ENCODE peak calls at places on chromosomes 5 and 9, in four cellular contexts. Y, U, Z and T are unnamed samples.

GRCh38 chr9:35096035-35096849 is at the start of gene PIGO:
- DNase-seq in Y (peak), U (peak), Z (peak), T (peak)

GRCh38 chr9:137610944-137611343 is 5.5 kb downstream of the ARRDC1 start:
- DNase-seq in Y (no peak), U (no peak), Z (no peak), T (no peak)

GRCh38 chr9:129401623-129402340 is 219.1 kb downstream of the C9orf50 start:
- DNase-seq in Y (no peak), U (peak), Z (peak), T (peak)

GRCh38 chr5:180441577-180441976 is 52.6 kb upstream of the CNOT6 start:
- DNase-seq in Y (no peak), U (peak), Z (no peak), T (no peak)

GRCh38 chr5:50727149-50727496 is 60.7 kb downstream of the PARP8 start:
- DNase-seq in Y (peak), U (no peak), Z (no peak), T (no peak)

GRCh38 chr9:114505187-114506081 is at the start of gene WHRN:
- DNase-seq in Y (peak), U (peak), Z (peak), T (peak)

GRCh38 chr9:114643001-114643400 is 14.6 kb downstream of the TEX53 start:
- DNase-seq in Y (no peak), U (no peak), Z (no peak), T (no peak)

GRCh38 chr9:504921-505821 is 290.5 kb downstream of the DOCK8 start:
- DNase-seq in Y (peak), U (peak), Z (peak), T (peak)

GRCh38 chr9:115442054-115442453 is 324.1 kb upstream of the TNC start:
- DNase-seq in Y (no peak), U (no peak), Z (no peak), T (no peak)

GRCh38 chr5:27020965-27021364 is 17.4 kb downstream of the CDH9 start:
- DNase-seq in Y (no peak), U (no peak), Z (no peak), T (no peak)

GRCh38 chr9:31700252-31701045 is 684.0 kb upstream of the ACO1 start:
- DNase-seq in Y (no peak), U (no peak), Z (no peak), T (no peak)

GRCh38 chr5:122847687-122848081 is 2.3 kb downstream of the SNX24 start:
- DNase-seq in Y (no peak), U (no peak), Z (no peak), T (no peak)

GRCh38 chr9:33232866-33233265 is 7.1 kb upstream of the SPINK4 start:
- DNase-seq in Y (no peak), U (no peak), Z (no peak), T (no peak)

GRCh38 chr5:154196955-154197652 is 6.6 kb downstream of the GALNT10 start:
- DNase-seq in Y (no peak), U (no peak), Z (no peak), T (no peak)

DNA sequence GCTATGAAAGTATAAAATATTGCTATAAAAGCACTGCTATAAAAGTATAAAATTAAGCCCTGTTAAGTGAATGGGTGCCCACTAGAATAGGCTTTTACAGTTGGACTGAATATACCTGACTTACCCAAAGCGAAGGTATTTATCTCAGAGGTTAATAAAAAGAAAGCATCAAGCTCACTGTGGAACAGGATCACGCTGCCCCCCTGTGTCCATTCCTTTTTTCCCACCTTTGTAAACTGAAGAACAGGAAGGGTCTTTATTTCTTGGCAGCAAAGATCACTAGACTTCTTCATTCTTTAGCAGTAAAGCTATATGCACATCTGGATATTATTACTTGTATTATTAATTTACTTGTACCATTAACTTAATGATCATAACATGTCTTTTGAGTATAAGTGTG is 22.1 kb upstream of the PLPP6 start:
- DNase-seq in Y (no peak), U (no peak), Z (no peak), T (no peak)
- H3K4me3 ChIP-seq in Y (no peak), U (no peak), Z (no peak), T (no peak)

DNA sequence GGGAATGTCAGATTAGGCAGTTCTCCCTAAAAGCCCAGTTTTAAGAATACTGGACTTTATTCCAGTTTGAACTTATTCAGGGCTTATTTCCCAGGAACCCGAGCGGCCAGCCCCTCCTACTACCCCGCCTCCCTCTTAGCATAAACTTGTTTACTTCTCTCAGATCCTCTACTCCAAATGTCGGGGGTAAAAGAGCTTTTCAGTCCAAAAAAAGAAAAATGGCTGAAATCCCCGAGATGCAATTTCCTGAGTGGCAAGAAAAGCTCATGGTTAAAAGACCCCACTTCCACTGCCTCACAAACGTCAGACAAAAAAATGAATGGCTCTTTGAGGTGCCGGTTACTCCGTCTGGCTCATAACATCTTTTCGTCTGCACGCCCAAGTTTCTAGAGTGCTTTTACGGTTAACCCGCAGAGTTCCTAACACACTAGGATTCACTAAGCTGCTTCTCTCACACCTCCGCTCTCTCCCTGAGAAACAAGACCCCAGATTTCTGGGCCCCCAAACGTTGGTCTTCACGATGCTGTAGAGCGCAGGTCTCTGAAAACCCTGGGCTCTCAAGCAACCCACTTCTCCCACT is 404 bp downstream of the BRD8 start:
- DNase-seq in Y (peak), U (peak), Z (no peak), T (peak)
- H3K27ac ChIP-seq in Y (peak), U (peak), Z (peak), T (peak)

GRCh38 chr5:147167529-147167928 is 67.3 kb upstream of the STK32A start:
- DNase-seq in Y (no peak), U (no peak), Z (no peak), T (no peak)

GRCh38 chr5:147170603-147171002 is 64.2 kb upstream of the STK32A start:
- DNase-seq in Y (peak), U (no peak), Z (no peak), T (no peak)

GRCh38 chr5:147168578-147169327 is 66.1 kb upstream of the STK32A start:
- DNase-seq in Y (no peak), U (no peak), Z (no peak), T (no peak)

GRCh38 chr5:147169399-147169798 is 65.4 kb upstream of the STK32A start:
- DNase-seq in Y (peak), U (no peak), Z (no peak), T (no peak)

GRCh38 chr5:147169846-147170245 is 65.0 kb upstream of the STK32A start:
- DNase-seq in Y (no peak), U (no peak), Z (no peak), T (no peak)
- H3K4me3 ChIP-seq in Y (no peak), U (no peak), Z (no peak), T (no peak)

GRCh38 chr9:123924727-123925126 is 5.2 kb downstream of the DENND1A start:
- DNase-seq in Y (no peak), U (no peak), Z (no peak), T (no peak)

GRCh38 chr9:123923884-123924283 is 6.0 kb downstream of the DENND1A start:
- DNase-seq in Y (no peak), U (no peak), Z (no peak), T (no peak)

GRCh38 chr9:123926986-123927385 is 2.9 kb downstream of the DENND1A start:
- DNase-seq in Y (no peak), U (no peak), Z (no peak), T (no peak)

GRCh38 chr9:123925161-123925560 is 4.8 kb downstream of the DENND1A start:
- DNase-seq in Y (no peak), U (no peak), Z (no peak), T (no peak)

GRCh38 chr9:123925820-123926219 is 4.1 kb downstream of the DENND1A start:
- DNase-seq in Y (no peak), U (no peak), Z (no peak), T (no peak)
- H3K27ac ChIP-seq in Y (no peak), U (no peak), Z (no peak), T (no peak)

GRCh38 chr5:82308997-82309670 is 31.0 kb upstream of the RPS23 start:
- DNase-seq in Y (no peak), U (no peak), Z (no peak), T (no peak)

GRCh38 chr5:82314964-82315728 is 37.0 kb upstream of the RPS23 start:
- DNase-seq in Y (no peak), U (no peak), Z (no peak), T (no peak)

GRCh38 chr5:82308416-82308815 is 30.3 kb upstream of the RPS23 start:
- DNase-seq in Y (no peak), U (no peak), Z (no peak), T (no peak)

GRCh38 chr5:82313016-82313415 is 34.9 kb upstream of the RPS23 start:
- DNase-seq in Y (no peak), U (no peak), Z (no peak), T (no peak)

GRCh38 chr5:82312373-82312856 is 34.3 kb upstream of the RPS23 start:
- DNase-seq in Y (peak), U (no peak), Z (no peak), T (peak)
- H3K4me3 ChIP-seq in Y (no peak), U (no peak), Z (no peak), T (peak)

GRCh38 chr9:135950135-135950682 is 11.0 kb downstream of the UBAC1 start:
- DNase-seq in Y (no peak), U (no peak), Z (no peak), T (no peak)

GRCh38 chr9:135951889-135952663 is 9.1 kb downstream of the UBAC1 start:
- DNase-seq in Y (no peak), U (no peak), Z (no peak), T (no peak)

GRCh38 chr9:135955981-135956797 is 5.0 kb downstream of the UBAC1 start:
- DNase-seq in Y (no peak), U (no peak), Z (no peak), T (no peak)

GRCh38 chr9:135949666-135950134 is 11.5 kb downstream of the UBAC1 start:
- DNase-seq in Y (no peak), U (no peak), Z (no peak), T (no peak)

GRCh38 chr9:135952664-135953206 is 8.4 kb downstream of the UBAC1 start:
- DNase-seq in Y (no peak), U (no peak), Z (no peak), T (no peak)
- H3K27ac ChIP-seq in Y (no peak), U (no peak), Z (no peak), T (no peak)